ENCODE peak calls at places on chromosomes 5 and 9, in four cellular contexts. One of them, this sample, is unnamed. For H3K4me1, the result is how much of the 10 kb centered on the place peaks cover.

GRCh38 chr9:19640023-19640422 is 148.8 kb downstream of the SLC24A2 start:
- DNase-seq in HepG2: no peak
- DNase-seq in K562: no peak
- DNase-seq in HCT116: no peak
- DNase-seq in this sample: no peak

GRCh38 chr5:130496215-130496614 is 592.0 kb downstream of the CHSY3 start:
- DNase-seq in HCT116: no peak
- DNase-seq in K562: no peak
- DNase-seq in HepG2: no peak
- DNase-seq in this sample: no peak

GRCh38 chr9:136012651-136013050 is 51.5 kb upstream of the UBAC1 start:
- DNase-seq in K562: no peak
- DNase-seq in HCT116: no peak
- DNase-seq in HepG2: no peak
- DNase-seq in this sample: no peak

GRCh38 chr5:34923694-34924461 is 5.5 kb upstream of the DNAJC21 start:
- DNase-seq in K562: peak
- DNase-seq in HCT116: peak
- DNase-seq in HepG2: no peak
- DNase-seq in this sample: peak

GRCh38 chr5:58411372-58411771 is 48.5 kb downstream of the PLK2 start:
- DNase-seq in HCT116: no peak
- DNase-seq in K562: no peak
- DNase-seq in HepG2: no peak
- DNase-seq in this sample: no peak

GRCh38 chr5:142881076-142881466 is 110.9 kb downstream of the ARHGAP26 start:
- DNase-seq in HepG2: no peak
- DNase-seq in K562: no peak
- DNase-seq in HCT116: no peak
- DNase-seq in this sample: no peak

GRCh38 chr5:157744055-157745011 is 821 bp downstream of the LSM11 start:
- DNase-seq in HCT116: no peak
- DNase-seq in K562: peak
- DNase-seq in HepG2: no peak
- DNase-seq in this sample: no peak

GRCh38 chr9:127923771-127924170 is 6.8 kb downstream of the PIP5KL1 start:
- DNase-seq in HCT116: peak
- DNase-seq in K562: no peak
- DNase-seq in HepG2: no peak
- DNase-seq in this sample: no peak

GRCh38 chr5:141373673-141374317 is at the start of gene PCDHGA6:
- DNase-seq in K562: no peak
- DNase-seq in HepG2: no peak
- DNase-seq in HCT116: no peak
- DNase-seq in this sample: no peak

GRCh38 chr5:106827061-106827460 is 843.7 kb downstream of the EFNA5 start:
- DNase-seq in HepG2: no peak
- DNase-seq in HCT116: no peak
- DNase-seq in K562: no peak
- DNase-seq in this sample: no peak

GRCh38 chr9:92962303-92962649 is 15.0 kb downstream of the FGD3 start:
- DNase-seq in HCT116: no peak
- DNase-seq in HepG2: no peak
- DNase-seq in K562: no peak
- DNase-seq in this sample: no peak

GRCh38 chr5:79547429-79547822 is 33.5 kb upstream of the HOMER1 start:
- DNase-seq in HepG2: peak
- DNase-seq in K562: no peak
- DNase-seq in HCT116: no peak
- DNase-seq in this sample: no peak

GRCh38 chr9:135893104-135893503 is 14.2 kb downstream of the CAMSAP1 start:
- DNase-seq in K562: no peak
- DNase-seq in HCT116: no peak
- DNase-seq in HepG2: no peak
- DNase-seq in this sample: no peak

GRCh38 chr9:115141612-115142011 is 23.7 kb upstream of the TNC start:
- DNase-seq in HCT116: no peak
- DNase-seq in HepG2: no peak
- DNase-seq in K562: no peak
- DNase-seq in this sample: no peak

GRCh38 chr5:97694091-97694490 is 511.0 kb upstream of the RIOK2 start:
- DNase-seq in HepG2: no peak
- DNase-seq in K562: no peak
- DNase-seq in HCT116: no peak
- DNase-seq in this sample: no peak

GRCh38 chr5:134088291-134088690 is 26.2 kb upstream of the TCF7 start:
- DNase-seq in K562: no peak
- DNase-seq in HepG2: no peak
- DNase-seq in HCT116: no peak
- DNase-seq in this sample: no peak

GRCh38 chr5:97618721-97619120 is 435.7 kb upstream of the RIOK2 start:
- DNase-seq in HCT116: no peak
- DNase-seq in K562: no peak
- DNase-seq in HepG2: no peak
- DNase-seq in this sample: no peak

GRCh38 chr9:124835026-124835501 is 18.2 kb upstream of the WDR38 start:
- DNase-seq in K562: no peak
- DNase-seq in HCT116: no peak
- DNase-seq in HepG2: peak
- DNase-seq in this sample: no peak

GRCh38 chr5:31104775-31105174 is 88.7 kb upstream of the CDH6 start:
- DNase-seq in HCT116: no peak
- DNase-seq in HepG2: no peak
- DNase-seq in K562: no peak
- DNase-seq in this sample: no peak

GRCh38 chr5:31106259-31106658 is 87.2 kb upstream of the CDH6 start:
- DNase-seq in K562: no peak
- DNase-seq in HCT116: no peak
- DNase-seq in HepG2: no peak
- DNase-seq in this sample: no peak

DNA sequence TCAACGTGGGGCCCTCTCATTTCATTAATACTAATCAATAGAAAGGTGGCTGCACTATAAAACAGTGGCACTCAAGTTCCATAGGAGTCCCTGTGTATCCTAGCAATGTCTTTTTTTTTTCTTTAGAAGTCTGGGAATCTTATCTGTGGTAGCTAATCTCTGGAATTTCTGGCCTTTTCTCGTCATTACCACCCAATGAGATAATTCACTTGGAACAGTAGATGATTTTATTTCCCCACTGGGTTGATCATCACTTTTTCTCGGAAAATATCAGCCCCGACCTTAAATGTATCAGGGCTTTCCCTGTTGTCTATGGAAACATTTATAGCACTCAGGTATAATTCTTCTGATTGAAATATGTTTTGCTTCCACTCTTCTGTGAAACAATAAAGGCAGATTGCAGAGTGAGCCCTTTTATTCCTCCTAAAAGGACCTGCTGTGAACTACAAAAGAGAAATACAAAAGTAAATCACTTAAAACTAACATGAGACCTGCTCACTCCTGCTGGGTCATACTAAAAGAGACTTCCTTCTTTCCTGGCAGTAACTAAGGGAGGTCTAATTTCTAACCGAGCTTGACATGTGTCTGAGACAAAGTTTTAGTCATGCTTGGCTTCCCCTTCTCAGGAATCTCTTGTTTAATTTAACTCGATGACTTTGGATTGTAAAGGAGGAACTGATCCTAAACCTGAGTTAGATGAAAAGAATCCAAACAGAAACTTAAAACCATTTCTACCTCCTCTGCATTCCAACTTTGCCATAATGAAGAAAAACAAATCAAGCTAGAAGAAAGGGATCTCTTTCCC is 86.5 kb upstream of the CDH6 start:
- DNase-seq in HCT116: no peak
- DNase-seq in K562: no peak
- DNase-seq in HepG2: no peak
- DNase-seq in this sample: no peak
- TF ChIP-seq TCF7L2 in HCT116: no peak
- TF ChIP-seq TCF7L2 in K562: no peak
- TF ChIP-seq TCF7L2 in HepG2: no peak
- TF ChIP-seq TCF7L2 in this sample: no peak

DNA sequence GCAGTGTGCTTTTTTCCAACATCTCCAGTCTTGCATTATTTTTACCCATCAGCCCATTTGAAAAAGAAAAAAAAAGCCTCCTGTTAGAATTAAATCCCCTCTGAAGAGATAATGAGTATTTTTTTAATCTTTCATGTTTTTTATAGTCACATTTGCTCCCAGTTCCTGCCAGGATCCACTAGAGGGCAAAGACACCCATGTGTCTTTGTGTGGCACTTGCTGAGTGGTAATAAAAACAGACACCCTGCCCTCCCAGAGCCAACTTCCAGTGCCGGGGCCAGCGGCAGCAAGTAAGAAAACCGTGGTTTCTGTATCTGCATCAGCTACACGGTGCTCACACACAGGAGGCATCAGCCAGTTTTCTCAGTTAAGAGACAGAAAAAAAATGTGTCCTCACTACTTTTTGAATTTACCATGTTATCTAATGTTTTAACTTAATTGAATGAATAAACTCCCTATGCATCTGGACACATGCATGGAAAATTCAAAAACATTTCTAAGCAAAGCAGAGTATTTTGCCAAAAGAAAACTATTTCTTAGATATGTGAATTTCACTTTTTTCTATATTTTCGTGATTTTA is 70.2 kb upstream of the PLEKHG4B start:
- DNase-seq in HepG2: no peak
- DNase-seq in HCT116: peak
- DNase-seq in K562: no peak
- DNase-seq in this sample: no peak
- TF ChIP-seq CTCF in HepG2: no peak
- TF ChIP-seq CTCF in HCT116: peak
- TF ChIP-seq CTCF in K562: peak
- TF ChIP-seq CTCF in this sample: peak

GRCh38 chr9:21549251-21549765 is 67.2 kb upstream of the IFNE start:
- DNase-seq in K562: no peak
- DNase-seq in HCT116: no peak
- DNase-seq in HepG2: no peak
- DNase-seq in this sample: no peak

GRCh38 chr9:21550392-21550791 is 68.3 kb upstream of the IFNE start:
- DNase-seq in HCT116: no peak
- DNase-seq in K562: no peak
- DNase-seq in HepG2: no peak
- DNase-seq in this sample: no peak

GRCh38 chr9:21552244-21552825 is 70.2 kb upstream of the IFNE start:
- DNase-seq in K562: no peak
- DNase-seq in HCT116: no peak
- DNase-seq in HepG2: no peak
- DNase-seq in this sample: no peak

GRCh38 chr9:21551401-21551800 is 69.3 kb upstream of the IFNE start:
- DNase-seq in HepG2: no peak
- DNase-seq in HCT116: no peak
- DNase-seq in K562: no peak
- DNase-seq in this sample: no peak

DNA sequence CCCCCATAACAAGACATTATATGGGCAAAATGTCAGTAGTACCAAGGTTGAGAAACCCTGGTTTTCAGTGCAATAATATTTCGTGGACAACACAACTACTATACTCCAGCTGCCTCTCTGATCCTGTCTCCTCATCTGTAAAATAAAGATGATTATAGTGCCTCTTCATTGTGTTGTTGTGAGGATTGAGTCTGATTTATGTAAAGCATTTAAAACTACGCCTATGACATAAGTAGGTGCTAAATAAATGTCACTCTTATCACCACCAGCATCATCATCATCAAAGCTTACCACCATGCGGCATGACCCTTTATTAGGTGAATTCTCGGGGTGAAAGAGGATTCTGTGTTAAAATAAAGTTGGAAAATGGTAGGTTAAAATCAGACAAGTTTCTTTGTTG is 67.8 kb upstream of the IFNE start:
- DNase-seq in HepG2: no peak
- DNase-seq in K562: no peak
- DNase-seq in HCT116: no peak
- DNase-seq in this sample: no peak
- H3K4me1 ChIP-seq in HepG2: under half
- H3K4me1 ChIP-seq in K562: under half
- H3K4me1 ChIP-seq in HCT116: half or more
- H3K4me1 ChIP-seq in this sample: half or more

GRCh38 chr5:154242442-154242841 is 51.9 kb downstream of the GALNT10 start:
- DNase-seq in HepG2: no peak
- DNase-seq in HCT116: no peak
- DNase-seq in K562: no peak
- DNase-seq in this sample: no peak
- TF ChIP-seq TCF7L2 in HepG2: no peak
- TF ChIP-seq TCF7L2 in HCT116: no peak
- TF ChIP-seq TCF7L2 in K562: no peak
- TF ChIP-seq TCF7L2 in this sample: no peak